ENCODE peak calls at places on chromosomes 4 and X, in six cellular contexts. S, Z, E, N, O and J are unnamed samples.

GRCh38 chrX:49986058-49986457 is 63.7 kb downstream of the CLCN5 start:
- DNase-seq in O (no peak), N (no peak), S (no peak), E (no peak), Z (no peak), J (no peak)

GRCh38 chr4:77174426-77174825 is 17.4 kb downstream of the CCNG2 start:
- DNase-seq in Z (no peak), N (no peak), S (no peak), E (no peak), O (no peak), J (no peak)

GRCh38 chr4:52659722-52660261 is 691 bp upstream of the USP46 start:
- DNase-seq in O (peak; percentile 82), E (peak; percentile 24), S (peak; percentile 13), N (peak; percentile 27), Z (no peak), J (peak; percentile 66)

GRCh38 chrX:39871648-39872047 is 226.1 kb downstream of the BCOR start:
- DNase-seq in S (no peak), N (no peak), E (no peak), Z (no peak), O (no peak), J (no peak)

GRCh38 chrX:750812-751211 is 120.2 kb downstream of the SHOX start:
- DNase-seq in N (no peak), S (no peak), O (no peak), E (no peak), Z (no peak), J (no peak)

GRCh38 chr4:1979477-1980196 is 29.1 kb downstream of the NELFA start:
- DNase-seq in E (no peak), O (no peak), S (no peak), Z (no peak), N (no peak), J (no peak)

GRCh38 chr4:184472540-184473264 is 1.6 kb downstream of the IRF2 start:
- DNase-seq in N (peak; percentile 62), S (peak; percentile 30), O (peak; percentile 83), Z (peak; percentile 4), E (peak; percentile 43), J (peak; percentile 79)

GRCh38 chr4:3531306-3531886 is 826 bp downstream of the LRPAP1 start:
- DNase-seq in Z (no peak), N (no peak), O (no peak), E (no peak), S (no peak), J (no peak)

GRCh38 chrX:129780441-129781105 is 824 bp downstream of the SASH3 start:
- DNase-seq in E (no peak), N (no peak), O (no peak), S (no peak), Z (no peak), J (no peak)

GRCh38 chrX:17802756-17803155 is 58.3 kb downstream of the RAI2 start:
- DNase-seq in S (no peak), O (no peak), Z (no peak), N (no peak), E (no peak), J (no peak)

GRCh38 chrX:67544871-67545771 is 1.3 kb downstream of the AR start:
- DNase-seq in S (peak; percentile 18), E (no peak), N (no peak), Z (peak; percentile 36), O (peak; percentile 58), J (no peak)

GRCh38 chr4:62014982-62015739 is 815.0 kb downstream of the ADGRL3 start:
- DNase-seq in Z (no peak), E (no peak), O (no peak), N (no peak), S (no peak), J (no peak)

GRCh38 chrX:672931-673330 is 42.3 kb downstream of the SHOX start:
- DNase-seq in S (no peak), N (no peak), Z (no peak), O (no peak), E (no peak), J (no peak)

GRCh38 chr4:185740471-185740873 is 71.5 kb downstream of the SORBS2 start:
- DNase-seq in S (no peak), E (no peak), O (no peak), N (no peak), Z (no peak), J (no peak)

GRCh38 chr4:163048447-163048846 is 118.2 kb downstream of the NAF1 start:
- DNase-seq in E (no peak), Z (no peak), S (peak; percentile 42), O (no peak), N (no peak), J (no peak)

GRCh38 chrX:137032841-137033773 is 688 bp downstream of the GPR101 start:
- DNase-seq in N (no peak), E (no peak), S (no peak), Z (no peak), O (no peak), J (no peak)

GRCh38 chrX:8345473-8345872 is 119.2 kb upstream of the VCX3B start:
- DNase-seq in Z (peak; percentile 3), N (no peak), E (no peak), S (no peak), O (no peak), J (no peak)

GRCh38 chr4:38308728-38309315 is 348.6 kb downstream of the PTTG2 start:
- DNase-seq in Z (no peak), N (peak; percentile 82), S (peak; percentile 57), O (no peak), E (no peak), J (no peak)

GRCh38 chrX:50799531-50799961 is 14.4 kb downstream of the SHROOM4 start:
- DNase-seq in E (no peak), N (no peak), S (peak; percentile 71), O (no peak), Z (no peak), J (no peak)

GRCh38 chr4:177408023-177408422 is 34.2 kb downstream of the AGA start:
- DNase-seq in S (no peak), Z (no peak), E (no peak), O (no peak), N (no peak), J (no peak)